ENCODE peak calls at places on chromosomes 5 and 9, in five cellular contexts. S, H, N, J and R are unnamed samples.
A peak's percentile ranks its signal among the peaks of the same experiment; 100 is the strongest.

GRCh38 chr9:127137640-127138360 is 15.4 kb upstream of the ANGPTL2 start:
- DNase-seq in J (no peak), H (no peak), N (no peak), S (no peak), R (no peak)

GRCh38 chr5:138725153-138725884 is 27.9 kb upstream of the CTNNA1 start:
- DNase-seq in N (peak; percentile 71), S (no peak), J (peak; percentile 82), H (peak; percentile 68), R (no peak)

GRCh38 chr5:107894361-107894760 is 223.6 kb upstream of the EFNA5 start:
- DNase-seq in J (no peak), H (no peak), N (no peak), S (no peak), R (no peak)

GRCh38 chr5:88879724-88880123 is 3.3 kb downstream of the MEF2C start:
- DNase-seq in H (peak; percentile 7), S (no peak), J (no peak), N (no peak), R (no peak)

GRCh38 chr5:34570143-34570542 is 86.0 kb upstream of the RAI14 start:
- DNase-seq in H (no peak), S (no peak), J (no peak), N (no peak), R (no peak)

GRCh38 chr5:132023258-132024116 is 12.0 kb upstream of the ACSL6 start:
- DNase-seq in S (no peak), H (no peak), N (no peak), J (no peak), R (no peak)

GRCh38 chr5:7857918-7858632 is 7.1 kb upstream of the CFAP90 start:
- DNase-seq in H (no peak), J (no peak), N (no peak), S (no peak), R (peak; percentile 4)

GRCh38 chr5:50711280-50711679 is 44.8 kb downstream of the PARP8 start:
- DNase-seq in H (peak; percentile 71), J (peak; percentile 60), N (peak; percentile 41), S (peak; percentile 66), R (peak; percentile 34)

GRCh38 chr5:59039003-59039295 is 456.1 kb downstream of the RAB3C start:
- DNase-seq in H (no peak), N (no peak), J (no peak), S (no peak), R (no peak)

GRCh38 chr5:38420691-38421395 is 135.6 kb downstream of the LIFR start:
- DNase-seq in N (peak; percentile 45), J (peak; percentile 23), H (peak; percentile 70), S (peak; percentile 4), R (no peak)

GRCh38 chr9:107024193-107024592 is 161.2 kb downstream of the ZNF462 start:
- DNase-seq in H (peak; percentile 89), N (no peak), J (no peak), S (no peak), R (no peak)

GRCh38 chr5:35129276-35129675 is 81.5 kb upstream of the AGXT2 start:
- DNase-seq in J (no peak), S (no peak), N (no peak), H (peak; percentile 87), R (no peak)

GRCh38 chr5:172533399-172534228 is 79.3 kb upstream of the SH3PXD2B start:
- DNase-seq in H (no peak), N (no peak), S (no peak), J (no peak), R (no peak)

GRCh38 chr5:149471406-149472183 is 79.6 kb downstream of the CSNK1A1 start:
- DNase-seq in S (no peak), J (no peak), N (no peak), H (peak; percentile 81), R (no peak)

GRCh38 chr5:154506049-154506715 is 28.2 kb upstream of the HAND1 start:
- DNase-seq in H (no peak), S (no peak), N (no peak), J (no peak), R (no peak)

GRCh38 chr5:132183723-132184122 is 43.9 kb downstream of the P4HA2 start:
- DNase-seq in J (no peak), S (no peak), H (peak; percentile 43), N (no peak), R (no peak)

GRCh38 chr5:17295671-17296070 is 78.2 kb downstream of the BASP1 start:
- DNase-seq in H (no peak), S (no peak), J (no peak), N (no peak), R (no peak)

GRCh38 chr5:174623438-174624019 is 100.9 kb upstream of the MSX2 start:
- DNase-seq in N (no peak), S (no peak), J (no peak), H (no peak), R (no peak)

GRCh38 chr9:136359774-136360718 is 3.5 kb downstream of the DNLZ start:
- DNase-seq in N (no peak), H (no peak), S (no peak), J (no peak), R (no peak)

GRCh38 chr5:134139891-134140469 is 25.5 kb downstream of the TCF7 start:
- DNase-seq in S (no peak), N (no peak), H (no peak), J (no peak), R (no peak)

GRCh38 chr5:178277346-178277745 is 44.7 kb upstream of the PHYKPL start:
- DNase-seq in H (no peak), N (no peak), S (no peak), J (no peak), R (no peak)

GRCh38 chr5:407801-408268 is 35.1 kb upstream of the EXOC3 start:
- DNase-seq in J (no peak), N (no peak), S (no peak), H (no peak), R (no peak)

GRCh38 chr5:122693963-122694362 is 80.9 kb upstream of the SNX2 start:
- DNase-seq in S (no peak), H (no peak), J (no peak), N (no peak), R (no peak)

GRCh38 chr5:150081541-150082283 is 4.6 kb downstream of the CSF1R start:
- DNase-seq in J (no peak), N (no peak), S (no peak), H (no peak), R (no peak)

GRCh38 chr9:128523199-128523925 is 18.8 kb downstream of the GLE1 start:
- DNase-seq in J (no peak), H (peak; percentile 49), S (no peak), N (no peak), R (no peak)

GRCh38 chr5:4082966-4083564 is 487.4 kb downstream of the IRX1 start:
- DNase-seq in H (no peak), N (no peak), S (no peak), J (no peak), R (no peak)

GRCh38 chr5:134041570-134042411 is 37.0 kb upstream of the VDAC1 start:
- DNase-seq in S (no peak), N (no peak), J (no peak), H (no peak), R (no peak)

GRCh38 chr5:174759091-174759490 is 34.7 kb downstream of the MSX2 start:
- DNase-seq in N (no peak), S (no peak), H (peak; percentile 19), J (no peak), R (no peak)

GRCh38 chr9:93290495-93291434 is 106.8 kb downstream of the WNK2 start:
- DNase-seq in J (no peak), H (no peak), N (no peak), S (no peak), R (no peak)

GRCh38 chr9:76725181-76725580 is 39.1 kb upstream of the PCA3 start:
- DNase-seq in S (no peak), H (no peak), N (no peak), J (no peak), R (no peak)

GRCh38 chr5:38953426-38953825 is 107.6 kb downstream of the OSMR start:
- DNase-seq in S (no peak), H (no peak), N (no peak), J (no peak), R (no peak)

GRCh38 chr5:98839469-98840383 is 66.3 kb downstream of the RGMB start:
- DNase-seq in S (no peak), N (no peak), H (peak; percentile 36), J (no peak), R (no peak)